ENCODE peak calls at places on chromosomes 13 and 19, in nine cellular contexts. S, N, C, I, R, D, G, B and J are unnamed samples.
A peak's percentile ranks its signal among the peaks of the same experiment; 100 is the strongest.

GRCh38 chr13:50708461-50708860 is 135.0 kb downstream of the DLEU7 start:
- DNase-seq in G (no peak), B (no peak), S (no peak), I (no peak), N (no peak), D (no peak), C (no peak), R (no peak), J (no peak)

GRCh38 chr13:105567951-105568510 is 967.4 kb downstream of the EFNB2 start:
- DNase-seq in C (no peak), B (no peak), S (no peak), I (no peak), D (no peak), R (no peak), G (no peak), N (no peak), J (no peak)

GRCh38 chr13:45133396-45134118 is 13.2 kb downstream of the GTF2F2 start:
- DNase-seq in I (no peak), C (no peak), G (peak; percentile 16), S (no peak), N (no peak), B (no peak), R (no peak), D (no peak), J (peak; percentile 75)

GRCh38 chr13:90416519-90416918 is 931.0 kb upstream of the MIR17HG start:
- DNase-seq in N (no peak), I (no peak), D (peak; percentile 57), S (no peak), B (no peak), G (peak; percentile 57), C (no peak), R (no peak), J (no peak)

GRCh38 chr13:109870281-109871017 is 84.1 kb upstream of the IRS2 start:
- DNase-seq in D (no peak), S (no peak), I (no peak), R (peak; percentile 55), B (no peak), N (no peak), G (no peak), C (no peak), J (no peak)

GRCh38 chr13:110023729-110024645 is 237.6 kb upstream of the IRS2 start:
- DNase-seq in I (no peak), N (peak; percentile 45), D (peak; percentile 56), G (peak; percentile 53), R (no peak), C (no peak), S (peak; percentile 47), B (no peak), J (no peak)

GRCh38 chr19:41941410-41942202 is 13.4 kb upstream of the ERFL start:
- DNase-seq in I (no peak), G (no peak), N (no peak), S (no peak), D (no peak), C (no peak), R (no peak), B (no peak), J (no peak)

GRCh38 chr13:111604087-111604486 is 283.6 kb downstream of the TEX29 start:
- DNase-seq in C (no peak), D (no peak), B (no peak), R (no peak), I (no peak), N (no peak), S (no peak), G (no peak), J (no peak)

GRCh38 chr13:40402931-40403412 is 263.5 kb downstream of the FOXO1 start:
- DNase-seq in G (peak; percentile 71), R (no peak), D (peak; percentile 89), S (no peak), N (no peak), I (no peak), B (no peak), C (no peak), J (no peak)

GRCh38 chr19:15631817-15632216 is 8.9 kb upstream of the CYP4F3 start:
- DNase-seq in G (peak; percentile 1), N (no peak), I (no peak), C (no peak), D (peak; percentile 8), B (peak; percentile 9), S (no peak), R (no peak), J (peak; percentile 64)

GRCh38 chr13:99027260-99027659 is 49.4 kb upstream of the DOCK9 start:
- DNase-seq in C (no peak), N (no peak), S (no peak), B (peak; percentile 45), R (no peak), G (no peak), I (no peak), D (peak; percentile 48), J (no peak)

GRCh38 chr19:16200038-16200775 is 2.5 kb downstream of the AP1M1 start:
- DNase-seq in G (peak; percentile 74), B (no peak), I (no peak), R (no peak), N (no peak), C (no peak), S (no peak), D (peak; percentile 56), J (no peak)

GRCh38 chr13:39036212-39036611 is 1.7 kb downstream of the PROSER1 start:
- DNase-seq in S (no peak), G (no peak), R (no peak), C (no peak), I (no peak), D (peak; percentile 42), B (peak; percentile 54), N (no peak), J (peak; percentile 50)

GRCh38 chr13:41544824-41545707 is 87.7 kb downstream of the RGCC start:
- DNase-seq in C (no peak), I (no peak), D (peak; percentile 24), G (no peak), B (no peak), S (no peak), N (no peak), R (no peak), J (no peak)

GRCh38 chr19:30664358-30665058 is 292.3 kb downstream of the ZNF536 start:
- DNase-seq in I (no peak), C (no peak), R (peak; percentile 92), S (peak; percentile 63), D (peak; percentile 27), N (peak; percentile 63), G (peak; percentile 19), B (no peak), J (no peak)

GRCh38 chr13:37505531-37505930 is 93.0 kb downstream of the POSTN start:
- DNase-seq in N (no peak), I (no peak), S (no peak), D (no peak), C (no peak), B (no peak), G (no peak), R (no peak), J (no peak)

GRCh38 chr19:726993-727956 is 18.5 kb downstream of the PALM start:
- DNase-seq in N (no peak), G (no peak), R (no peak), B (no peak), I (no peak), S (no peak), D (no peak), C (no peak), J (no peak)

GRCh38 chr19:42143341-42144234 is 11.3 kb upstream of the POU2F2 start:
- DNase-seq in B (no peak), D (peak; percentile 46), C (no peak), I (no peak), R (no peak), S (no peak), G (peak; percentile 36), N (no peak), J (peak; percentile 38)

GRCh38 chr19:41521860-41522555 is 54.0 kb upstream of the CEACAM21 start:
- DNase-seq in B (peak; percentile 59), I (no peak), G (no peak), D (no peak), S (peak; percentile 40), C (peak; percentile 45), N (no peak), R (no peak), J (no peak)

GRCh38 chr19:15787611-15788155 is at the start of gene OR10H5:
- DNase-seq in D (no peak), N (no peak), C (no peak), R (no peak), B (no peak), G (no peak), I (no peak), S (no peak), J (no peak)

GRCh38 chr19:18883530-18884304 is 12.2 kb downstream of the CERS1 start:
- DNase-seq in D (no peak), R (no peak), G (no peak), S (no peak), I (no peak), C (no peak), N (no peak), B (no peak), J (no peak)

GRCh38 chr13:75219479-75220237 is 262.3 kb downstream of the TBC1D4 start:
- DNase-seq in G (peak; percentile 66), N (peak; percentile 79), I (peak; percentile 86), D (peak; percentile 81), R (peak; percentile 92), S (peak; percentile 86), C (peak; percentile 74), B (peak; percentile 87), J (peak; percentile 67)

GRCh38 chr13:44726214-44726613 is 150.1 kb upstream of the TSC22D1 start:
- DNase-seq in N (no peak), B (no peak), C (no peak), D (peak; percentile 94), I (no peak), G (peak; percentile 97), S (no peak), R (no peak), J (no peak)

GRCh38 chr19:35195822-35196221 is 32.7 kb downstream of the FAM187B start:
- DNase-seq in R (no peak), D (no peak), I (no peak), B (no peak), N (no peak), S (no peak), G (peak; percentile 85), C (no peak), J (no peak)

GRCh38 chr19:28044477-28044876 is 1168.5 kb downstream of the UQCRFS1 start:
- DNase-seq in G (no peak), C (no peak), S (no peak), D (no peak), N (no peak), I (no peak), B (no peak), R (no peak), J (no peak)

GRCh38 chr19:41363371-41363752 is 587 bp downstream of the B9D2 start:
- DNase-seq in B (no peak), C (no peak), I (no peak), D (no peak), G (no peak), N (no peak), R (no peak), S (no peak), J (no peak)

GRCh38 chr13:44403720-44404063 is 30.1 kb downstream of the SERP2 start:
- DNase-seq in N (no peak), B (no peak), C (no peak), I (no peak), G (no peak), S (no peak), R (no peak), D (no peak), J (no peak)

GRCh38 chr19:34380639-34381241 is 15.7 kb downstream of the GPI start:
- DNase-seq in C (no peak), B (no peak), D (no peak), I (no peak), N (no peak), G (no peak), R (no peak), S (no peak), J (no peak)

GRCh38 chr13:52744842-52745241 is 5.2 kb upstream of the CNMD start:
- DNase-seq in N (no peak), I (no peak), C (no peak), G (no peak), B (no peak), S (no peak), R (no peak), D (no peak), J (no peak)

GRCh38 chr13:33940256-33940655 is 122.3 kb downstream of the RFC3 start:
- DNase-seq in G (no peak), C (no peak), R (no peak), I (no peak), D (no peak), B (no peak), N (no peak), S (no peak), J (no peak)

GRCh38 chr19:57473646-57474045 is 3.7 kb downstream of the ZNF772 start:
- DNase-seq in G (peak; percentile 18), B (no peak), S (no peak), C (no peak), R (no peak), I (no peak), N (no peak), D (peak; percentile 25), J (peak; percentile 33)